ENCODE peak calls at places on chromosomes 16 and 17, in four cellular contexts. U is brain microvascular endothelial cell, S is A673, K is neural progenitor cell. G is an unnamed sample. For H3K36me3, the result is how much of the 10 kb centered on the place peaks cover.

GRCh38 chr17:46783031-46783593 is 35.4 kb downstream of the WNT3 start:
- DNase-seq in U (no peak), S (no peak), K (no peak), G (no peak)

GRCh38 chr17:73822371-73822770 is 178.1 kb upstream of the SDK2 start:
- DNase-seq in U (no peak), S (no peak), K (no peak), G (no peak)

GRCh38 chr17:83053021-83053778 is 26.2 kb upstream of the METRNL start:
- DNase-seq in U (no peak), S (no peak), K (peak), G (no peak)

GRCh38 chr16:78386925-78387324 is 287.5 kb downstream of the WWOX start:
- DNase-seq in U (no peak), S (no peak), K (no peak), G (no peak)

GRCh38 chr16:31082368-31083045 is 6.2 kb downstream of the PRSS53 start:
- DNase-seq in U (no peak), S (no peak), K (no peak), G (no peak)

GRCh38 chr17:42920106-42920900 is 19.7 kb downstream of the G6PC1 start:
- DNase-seq in U (no peak), S (no peak), K (peak), G (no peak)

GRCh38 chr17:19537116-19537515 is 3.5 kb downstream of the SLC47A1 start:
- DNase-seq in U (no peak), S (no peak), K (peak), G (no peak)

GRCh38 chr17:72419866-72420774 is 299.3 kb downstream of the SOX9 start:
- DNase-seq in U (no peak), S (peak), K (no peak), G (no peak)

GRCh38 chr17:65455972-65456343 is 105.5 kb downstream of the AXIN2 start:
- DNase-seq in U (no peak), S (peak), K (peak), G (peak)

GRCh38 chr16:76668207-76668725 is 391.1 kb downstream of the CNTNAP4 start:
- DNase-seq in U (no peak), S (peak), K (peak), G (no peak)

GRCh38 chr16:1492923-1493745 is at the start of gene TELO2:
- DNase-seq in U (peak), S (peak), K (peak), G (peak)

GRCh38 chr16:86942469-86943175 is 364.3 kb downstream of the FOXL1 start:
- DNase-seq in U (peak), S (no peak), K (no peak), G (no peak)

DNA sequence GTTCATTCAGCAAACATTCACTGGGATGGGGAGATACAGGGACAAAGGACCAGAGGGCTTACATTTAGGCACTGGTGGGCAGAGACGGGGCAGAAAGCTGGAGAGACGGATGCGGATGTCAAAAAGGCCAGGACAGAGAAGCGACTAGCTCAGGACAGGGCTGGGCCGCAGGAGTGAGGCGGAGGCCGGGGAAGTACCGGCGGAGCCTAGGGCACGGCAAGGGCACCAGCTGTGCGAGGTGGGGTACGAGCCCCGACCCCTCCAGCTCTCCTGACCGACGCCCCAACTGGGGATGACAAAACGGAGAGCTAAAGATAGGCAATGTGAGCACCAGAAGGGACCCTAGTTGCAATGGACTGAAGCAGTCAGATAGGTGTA is 3.9 kb upstream of the SGCA start:
- DNase-seq in U (no peak), S (no peak), K (no peak), G (no peak)
- H3K4me3 ChIP-seq in U (peak), S (no peak), K (peak), G (peak)

DNA sequence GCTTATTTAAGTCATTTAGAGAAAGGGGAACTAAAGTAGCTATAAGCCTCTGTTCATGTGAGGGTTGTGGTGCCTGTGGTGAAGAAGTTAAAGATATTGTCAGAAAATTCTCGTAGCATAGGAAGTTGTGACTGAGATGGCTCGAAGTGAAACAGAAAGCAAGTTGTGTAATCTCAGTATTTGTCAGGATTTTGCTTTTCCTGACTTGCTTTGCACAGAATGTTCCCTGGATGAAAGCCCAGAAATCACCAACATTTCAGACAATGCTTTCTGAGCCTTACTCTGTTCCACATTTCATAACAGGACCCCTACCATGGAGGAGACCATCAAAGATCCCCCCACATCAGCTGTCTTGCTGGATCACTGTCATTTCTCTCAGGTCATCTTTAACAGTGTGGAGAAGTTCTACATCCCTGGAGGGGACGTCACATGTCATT is 10.6 kb downstream of the CALCOCO2 start:
- DNase-seq in U (peak), S (peak), K (no peak), G (peak)
- H3K27ac ChIP-seq in U (peak), S (peak), K (no peak), G (peak)

DNA sequence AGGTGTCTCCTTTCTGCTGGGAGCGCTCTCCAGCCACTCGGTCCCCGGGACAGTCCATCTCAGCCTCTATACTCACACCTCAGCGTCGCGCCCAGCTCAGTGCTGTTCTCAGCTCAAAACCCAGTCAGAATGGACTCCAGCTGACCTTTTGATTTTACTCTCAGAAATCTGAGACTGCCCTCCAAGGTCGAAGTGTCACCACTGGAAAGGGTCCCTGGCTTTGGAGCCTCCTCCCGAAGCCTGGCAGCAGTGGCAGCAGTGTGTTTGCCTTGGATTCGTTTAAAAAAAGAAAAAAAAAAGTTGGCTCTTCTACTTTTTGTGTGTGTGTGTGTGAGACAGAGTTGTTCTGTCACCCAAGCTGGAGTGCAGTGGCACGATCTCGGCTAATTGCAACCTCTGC is 10.4 kb downstream of the KLHL36 start:
- DNase-seq in U (no peak), S (no peak), K (no peak), G (no peak)
- H3K36me3 ChIP-seq in U (half or more), S (under half), K (under half), G (half or more)

GRCh38 chr17:2852729-2853110 is 56.5 kb downstream of the RAP1GAP2 start:
- DNase-seq in U (no peak), S (no peak), K (peak), G (no peak)

GRCh38 chr17:2853722-2854580 is 57.7 kb downstream of the RAP1GAP2 start:
- DNase-seq in U (no peak), S (no peak), K (peak), G (no peak)

GRCh38 chr17:2855063-2855600 is 58.9 kb downstream of the RAP1GAP2 start:
- DNase-seq in U (no peak), S (no peak), K (no peak), G (no peak)

GRCh38 chr17:2853111-2853721 is 57.0 kb downstream of the RAP1GAP2 start:
- DNase-seq in U (peak), S (no peak), K (peak), G (peak)

DNA sequence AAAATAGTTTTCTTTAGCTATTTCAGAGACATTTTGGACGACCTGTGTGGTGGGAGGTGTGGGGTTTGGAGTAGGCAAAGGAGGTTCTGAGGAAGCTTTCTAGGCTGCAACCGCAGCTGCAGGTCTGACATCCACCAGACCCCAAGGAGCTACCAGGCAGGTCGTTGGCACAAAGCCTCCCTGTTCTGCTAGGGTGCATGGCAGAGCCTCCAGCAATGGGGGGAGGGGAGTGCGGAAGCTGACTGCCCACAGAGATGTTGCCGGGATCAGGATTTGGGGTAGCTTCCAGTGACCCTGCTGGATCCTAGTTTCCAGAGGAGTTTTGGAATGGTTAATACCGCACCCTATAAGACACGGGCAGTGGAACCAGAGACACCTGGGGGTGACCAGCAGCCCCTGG is 58.4 kb downstream of the RAP1GAP2 start:
- DNase-seq in U (no peak), S (no peak), K (no peak), G (no peak)
- H3K4me3 ChIP-seq in U (peak), S (no peak), K (peak), G (peak)

GRCh38 chr17:77886387-77886728 is 72.1 kb upstream of the TNRC6C start:
- DNase-seq in U (no peak), S (no peak), K (no peak), G (no peak)
- H3K27ac ChIP-seq in U (no peak), S (no peak), K (no peak), G (no peak)

DNA sequence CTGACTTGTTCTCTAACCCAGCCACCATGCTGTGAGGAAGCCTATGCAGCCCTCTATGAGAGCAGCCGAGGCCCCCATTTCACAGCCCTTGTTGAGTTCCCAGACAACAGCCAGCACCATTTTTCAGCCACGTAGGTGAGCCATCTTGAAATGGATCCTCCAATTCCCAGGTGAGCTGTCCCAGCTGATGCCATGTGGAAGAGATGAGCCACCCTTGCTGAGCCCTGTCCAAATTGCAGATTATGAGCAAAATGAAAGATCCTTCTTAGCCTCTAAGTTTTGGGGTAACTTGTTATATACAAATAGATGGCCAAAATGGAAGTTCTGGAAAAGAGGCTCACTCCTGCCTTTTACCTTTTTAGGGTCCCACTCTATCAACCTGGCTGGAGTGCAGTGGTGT is 25.7 kb upstream of the TIMP2 start:
- DNase-seq in U (no peak), S (no peak), K (no peak), G (no peak)
- H3K36me3 ChIP-seq in U (under half), S (under half), K (under half), G (under half)

GRCh38 chr17:36643086-36643685 is 41.8 kb downstream of the MRM1 start:
- DNase-seq in U (no peak), S (no peak), K (no peak), G (no peak)

GRCh38 chr17:36641877-36642845 is 40.8 kb downstream of the MRM1 start:
- DNase-seq in U (no peak), S (no peak), K (peak), G (no peak)

GRCh38 chr17:36640836-36641235 is 39.5 kb downstream of the MRM1 start:
- DNase-seq in U (no peak), S (no peak), K (peak), G (no peak)

GRCh38 chr17:36640346-36640745 is 39.0 kb downstream of the MRM1 start:
- DNase-seq in U (no peak), S (no peak), K (no peak), G (no peak)

GRCh38 chr17:36641331-36641876 is 40.0 kb downstream of the MRM1 start:
- DNase-seq in U (no peak), S (no peak), K (peak), G (no peak)
- H3K4me3 ChIP-seq in U (peak), S (peak), K (peak), G (no peak)

GRCh38 chr17:7019839-7020519 is 2.9 kb upstream of the BCL6B start:
- DNase-seq in U (no peak), S (peak), K (peak), G (no peak)
- H3K27ac ChIP-seq in U (no peak), S (peak), K (no peak), G (peak)

G was measured in CD8-positive, alpha-beta memory T cell.